ENCODE peak calls at places on chromosome 13, in five cellular contexts. Y is hepatocyte, J is natural killer cell, O is psoas muscle, I is foreskin fibroblast. W is an unnamed sample.

GRCh38 chr13:35923347-35923746 is 207.8 kb downstream of the DCLK1 start:
- DNase-seq in Y (no peak), J (no peak), O (no peak), I (peak), W (no peak)

GRCh38 chr13:107367258-107367657 is 799.3 kb upstream of the ARGLU1 start:
- DNase-seq in Y (no peak), J (no peak), O (no peak), I (no peak), W (no peak)

GRCh38 chr13:113058988-113059850 is 46.4 kb upstream of the F7 start:
- DNase-seq in Y (no peak), J (no peak), O (peak), I (no peak), W (no peak)

GRCh38 chr13:70034280-70034679 is 73.3 kb upstream of the ATXN8OS start:
- DNase-seq in Y (no peak), J (no peak), O (no peak), I (no peak), W (no peak)

GRCh38 chr13:41515491-41516139 is 58.3 kb downstream of the RGCC start:
- DNase-seq in Y (no peak), J (no peak), O (no peak), I (no peak), W (no peak)

GRCh38 chr13:96091164-96091931 is 1.4 kb downstream of the HS6ST3 start:
- DNase-seq in Y (peak), J (no peak), O (no peak), I (peak), W (no peak)

GRCh38 chr13:41547253-41548000 is 90.1 kb downstream of the RGCC start:
- DNase-seq in Y (no peak), J (no peak), O (peak), I (peak), W (no peak)

GRCh38 chr13:30111810-30112209 is 195.5 kb downstream of the KATNAL1 start:
- DNase-seq in Y (no peak), J (no peak), O (no peak), I (peak), W (no peak)

GRCh38 chr13:74761794-74762193 is 627.6 kb upstream of the KLF12 start:
- DNase-seq in Y (no peak), J (no peak), O (no peak), I (peak), W (peak)

GRCh38 chr13:98420560-98421175 is 156.2 kb downstream of the STK24 start:
- DNase-seq in Y (no peak), J (no peak), O (no peak), I (no peak), W (no peak)

GRCh38 chr13:34914416-34914815 is 27.7 kb upstream of the NBEA start:
- DNase-seq in Y (no peak), J (no peak), O (no peak), I (no peak), W (no peak)

GRCh38 chr13:86585826-86586225 is 786.6 kb upstream of the SLITRK6 start:
- DNase-seq in Y (peak), J (no peak), O (no peak), I (peak), W (no peak)

GRCh38 chr13:48564046-48564445 is 31.2 kb upstream of the RCBTB2 start:
- DNase-seq in Y (no peak), J (no peak), O (no peak), I (peak), W (no peak)

GRCh38 chr13:97030705-97031452 is 36.6 kb upstream of the OXGR1 start:
- DNase-seq in Y (peak), J (no peak), O (no peak), I (peak), W (no peak)

GRCh38 chr13:94620286-94620896 is 18.7 kb downstream of the GPR180 start:
- DNase-seq in Y (peak), J (no peak), O (no peak), I (peak), W (no peak)

GRCh38 chr13:100100115-100100879 is 11.4 kb downstream of the PCCA start:
- DNase-seq in Y (peak), J (no peak), O (no peak), I (peak), W (no peak)

GRCh38 chr13:92769064-92769463 is 457.5 kb upstream of the GPC6 start:
- DNase-seq in Y (no peak), J (no peak), O (no peak), I (peak), W (no peak)

GRCh38 chr13:26226209-26226608 is 4.1 kb upstream of the RNF6 start:
- DNase-seq in Y (no peak), J (no peak), O (no peak), I (no peak), W (no peak)

GRCh38 chr13:20550799-20551198 is 16.2 kb upstream of the IFT88 start:
- DNase-seq in Y (no peak), J (no peak), O (no peak), I (peak), W (no peak)

DNA sequence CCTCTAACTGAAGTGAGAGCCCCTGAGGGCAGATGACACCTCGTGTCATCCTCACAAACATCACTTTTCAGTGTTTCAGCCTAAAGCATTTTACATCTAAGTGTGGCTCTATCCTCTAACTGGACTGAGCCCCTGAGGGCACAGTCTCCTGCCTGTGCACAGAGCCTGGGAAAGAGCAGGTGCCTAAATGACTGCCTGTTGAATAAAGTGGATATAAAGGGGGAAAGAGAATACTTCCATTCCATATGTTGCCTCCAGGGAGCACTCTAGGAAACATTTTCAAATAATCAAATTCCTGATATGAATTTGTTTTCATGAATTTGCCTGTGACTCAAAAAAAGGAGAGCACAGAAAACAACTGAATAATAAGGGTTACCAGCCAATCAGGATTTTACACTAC is 32.2 kb downstream of the CNMD start:
- DNase-seq in Y (no peak), J (no peak), O (no peak), I (peak), W (no peak)
- TF ChIP-seq CTCF in Y (no peak), J (no peak), O (no peak), I (no peak), W (no peak)

GRCh38 chr13:28659611-28659970 is 661 bp downstream of the POMP start:
- DNase-seq in Y (peak), J (no peak), O (no peak), I (peak), W (no peak)
- TF ChIP-seq CTCF in Y (no peak), J (no peak), O (no peak), I (no peak), W (no peak)

DNA sequence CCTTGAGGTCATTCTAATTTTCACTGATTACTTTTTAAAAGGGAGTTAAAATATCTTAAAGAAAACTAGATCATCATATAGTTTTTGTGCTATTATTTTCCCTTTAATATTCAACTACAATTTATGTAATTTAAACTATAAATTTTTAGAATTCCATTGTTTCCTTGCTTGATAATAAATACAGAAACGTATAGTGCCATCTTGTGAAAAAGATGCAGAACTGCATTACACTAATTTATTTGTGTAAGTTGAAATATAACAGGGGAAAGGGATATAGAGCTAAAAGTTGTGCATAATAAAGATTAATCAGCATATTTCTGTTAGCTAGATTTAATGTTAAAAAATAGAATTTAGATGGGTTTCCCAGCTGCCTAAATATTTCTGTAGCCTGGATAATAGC is 61.5 kb upstream of the TDRD3 start:
- DNase-seq in Y (no peak), J (no peak), O (no peak), I (peak), W (no peak)
- TF ChIP-seq CTCF in Y (peak), J (peak), O (peak), I (peak), W (peak)

GRCh38 chr13:46173656-46174055 is 8.3 kb downstream of the LCP1 start:
- DNase-seq in Y (no peak), J (no peak), O (no peak), I (no peak), W (no peak)
- TF ChIP-seq CTCF in Y (no peak), J (no peak), O (no peak), I (no peak), W (no peak)

GRCh38 chr13:87671824-87672603 is 843 bp downstream of the SLITRK5 start:
- DNase-seq in Y (peak), J (no peak), O (peak), I (no peak), W (no peak)

GRCh38 chr13:87674143-87674772 is 3.1 kb downstream of the SLITRK5 start:
- DNase-seq in Y (no peak), J (no peak), O (no peak), I (no peak), W (no peak)

GRCh38 chr13:87667686-87668085 is 3.5 kb upstream of the SLITRK5 start:
- DNase-seq in Y (no peak), J (no peak), O (no peak), I (no peak), W (no peak)

GRCh38 chr13:87669379-87669978 is 1.7 kb upstream of the SLITRK5 start:
- DNase-seq in Y (peak), J (no peak), O (no peak), I (no peak), W (no peak)

DNA sequence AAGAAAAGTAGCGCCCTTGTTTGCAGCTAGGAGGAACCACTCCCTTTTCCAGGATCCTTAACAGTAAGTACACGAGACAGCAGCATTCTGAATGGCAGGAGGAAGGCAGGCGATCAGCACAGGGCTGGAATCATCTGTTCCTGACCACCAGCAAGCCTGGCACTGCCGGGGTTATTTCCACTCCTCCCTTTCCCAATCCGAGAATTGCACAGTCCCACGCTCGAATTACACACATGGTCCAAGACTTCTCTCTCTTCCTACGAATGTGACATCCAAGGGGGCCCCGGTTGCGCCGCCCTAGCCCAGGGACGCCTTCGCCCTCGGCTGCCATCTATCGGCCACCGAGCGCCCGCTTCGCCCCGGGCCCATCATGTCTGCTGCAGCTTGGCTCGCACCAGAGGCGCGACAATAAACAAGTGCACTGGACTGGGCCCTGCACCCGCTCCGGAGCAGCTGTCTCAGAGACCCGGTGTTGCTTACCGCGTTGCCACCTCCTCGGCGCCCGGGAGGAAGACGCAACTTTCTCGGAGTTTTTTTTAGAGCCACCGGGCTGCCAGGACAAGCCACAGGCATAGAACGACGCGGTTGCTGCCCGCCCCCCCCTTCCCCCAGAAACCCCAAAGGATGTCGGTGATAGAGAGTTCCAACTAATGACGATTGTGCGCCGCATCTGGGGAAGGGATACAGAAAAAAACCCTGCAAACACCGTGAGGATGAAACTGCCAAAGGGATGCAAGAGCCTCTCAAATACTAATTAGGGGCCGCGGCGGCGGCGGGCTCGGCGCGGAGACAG is at the start of gene SLITRK5:
- DNase-seq in Y (peak), J (peak), O (peak), I (peak), W (no peak)
- TF ChIP-seq CTCF in Y (peak), J (peak), O (peak), I (peak), W (peak)

GRCh38 chr13:28425796-28426195 is 69.1 kb downstream of the FLT1 start:
- DNase-seq in Y (no peak), J (no peak), O (no peak), I (peak), W (no peak)

GRCh38 chr13:28434934-28435333 is 60.0 kb downstream of the FLT1 start:
- DNase-seq in Y (no peak), J (no peak), O (no peak), I (peak), W (no peak)

GRCh38 chr13:28429685-28430290 is 65.1 kb downstream of the FLT1 start:
- DNase-seq in Y (no peak), J (no peak), O (no peak), I (peak), W (no peak)

GRCh38 chr13:28429096-28429495 is 65.8 kb downstream of the FLT1 start:
- DNase-seq in Y (no peak), J (no peak), O (no peak), I (no peak), W (no peak)
- TF ChIP-seq CTCF in Y (no peak), J (no peak), O (no peak), I (no peak), W (no peak)